ENCODE peak calls at places on chromosome 22, in four cellular contexts. One of them, this sample, is unnamed.
A peak's percentile ranks its signal among the peaks of the same experiment; 100 is the strongest.

GRCh38 chr22:38233427-38233826 is 31.6 kb downstream of the MAFF start:
- DNase-seq in adipocyte: no peak
- DNase-seq in lung: no peak
- DNase-seq in WTC11: no peak
- DNase-seq in this sample: no peak

GRCh38 chr22:19167106-19167869 is 11.2 kb downstream of the SLC25A1 start:
- DNase-seq in adipocyte: no peak
- DNase-seq in WTC11: no peak
- DNase-seq in lung: no peak
- DNase-seq in this sample: no peak

GRCh38 chr22:40324468-40325305 is 21.6 kb upstream of the ADSL start:
- DNase-seq in WTC11: no peak
- DNase-seq in lung: no peak
- DNase-seq in adipocyte: no peak
- DNase-seq in this sample: no peak

GRCh38 chr22:48669226-48669625 is 1158.4 kb downstream of the BRD1 start:
- DNase-seq in WTC11: no peak
- DNase-seq in lung: no peak
- DNase-seq in adipocyte: no peak
- DNase-seq in this sample: no peak

GRCh38 chr22:39592104-39593060 is 21.8 kb downstream of the CACNA1I start:
- DNase-seq in adipocyte: peak; percentile 84
- DNase-seq in WTC11: no peak
- DNase-seq in lung: no peak
- DNase-seq in this sample: peak; percentile 60

GRCh38 chr22:35150163-35151107 is 84.5 kb downstream of the ISX start:
- DNase-seq in WTC11: peak; percentile 89
- DNase-seq in lung: peak; percentile 43
- DNase-seq in adipocyte: peak; percentile 57
- DNase-seq in this sample: peak; percentile 67

GRCh38 chr22:36192601-36193000 is 9.0 kb downstream of the APOL4 start:
- DNase-seq in WTC11: no peak
- DNase-seq in adipocyte: no peak
- DNase-seq in lung: no peak
- DNase-seq in this sample: no peak

GRCh38 chr22:48653929-48654328 is 1173.7 kb downstream of the BRD1 start:
- DNase-seq in adipocyte: no peak
- DNase-seq in WTC11: no peak
- DNase-seq in lung: no peak
- DNase-seq in this sample: no peak

GRCh38 chr22:29306175-29306829 is at the start of gene GAS2L1:
- DNase-seq in lung: peak; percentile 77
- DNase-seq in adipocyte: peak; percentile 94
- DNase-seq in WTC11: peak; percentile 76
- DNase-seq in this sample: peak; percentile 88

GRCh38 chr22:36162127-36163034 is 1.8 kb upstream of the APOL3 start:
- DNase-seq in adipocyte: no peak
- DNase-seq in lung: no peak
- DNase-seq in WTC11: no peak
- DNase-seq in this sample: no peak

GRCh38 chr22:36860438-36860820 is 377 bp upstream of the NCF4 start:
- DNase-seq in lung: no peak
- DNase-seq in adipocyte: no peak
- DNase-seq in WTC11: no peak
- DNase-seq in this sample: no peak

GRCh38 chr22:20244744-20245576 is 23.2 kb downstream of the RTN4R start:
- DNase-seq in lung: no peak
- DNase-seq in adipocyte: no peak
- DNase-seq in WTC11: no peak
- DNase-seq in this sample: no peak

GRCh38 chr22:36386900-36387663 is 685 bp downstream of the MYH9 start:
- DNase-seq in WTC11: peak; percentile 28
- DNase-seq in lung: peak; percentile 81
- DNase-seq in adipocyte: peak; percentile 66
- DNase-seq in this sample: no peak

GRCh38 chr22:49046546-49047305 is 780.9 kb downstream of the BRD1 start:
- DNase-seq in lung: no peak
- DNase-seq in adipocyte: no peak
- DNase-seq in WTC11: peak; percentile 90
- DNase-seq in this sample: no peak

GRCh38 chr22:44807915-44808690 is 55.7 kb downstream of the ARHGAP8 start:
- DNase-seq in WTC11: peak; percentile 73
- DNase-seq in adipocyte: no peak
- DNase-seq in lung: no peak
- DNase-seq in this sample: no peak

GRCh38 chr22:25718109-25718830 is 23.7 kb upstream of the MYO18B start:
- DNase-seq in lung: no peak
- DNase-seq in adipocyte: no peak
- DNase-seq in WTC11: no peak
- DNase-seq in this sample: no peak